ENCODE peak calls at places on chromosomes 1 and 21, in eight cellular contexts. One of them, this sample, is unnamed.

GRCh38 chr1:216183427-216183826 is 239.8 kb downstream of the USH2A start:
- DNase-seq in NCI-H460: peak; percentile 18
- DNase-seq in mucosa of descending colon: no peak
- DNase-seq in stimulated activated CD8-positive, alpha-beta memory T cell treated with anti-CD3 and anti-CD28 coated beads, Interleukin-4, amount 100 ng/mL, for 1 hour: no peak
- DNase-seq in fibroblast of the aortic adventitia: no peak
- DNase-seq in AG09309: no peak
- DNase-seq in activated CD4-positive, alpha-beta T cell treated with anti-CD3 and anti-CD28 coated beads, Interleukin-2, amount 50 U/mL, for 4 hours: no peak
- DNase-seq in vagina: no peak
- DNase-seq in this sample: no peak

GRCh38 chr21:34909492-34910292 is 139.4 kb downstream of the RUNX1 start:
- DNase-seq in NCI-H460: no peak
- DNase-seq in mucosa of descending colon: no peak
- DNase-seq in stimulated activated CD8-positive, alpha-beta memory T cell treated with anti-CD3 and anti-CD28 coated beads, Interleukin-4, amount 100 ng/mL, for 1 hour: no peak
- DNase-seq in fibroblast of the aortic adventitia: peak; percentile 62
- DNase-seq in AG09309: no peak
- DNase-seq in activated CD4-positive, alpha-beta T cell treated with anti-CD3 and anti-CD28 coated beads, Interleukin-2, amount 50 U/mL, for 4 hours: no peak
- DNase-seq in vagina: peak; percentile 34
- DNase-seq in this sample: no peak

GRCh38 chr1:212514056-212514614 is 81.4 kb downstream of the NENF start:
- DNase-seq in NCI-H460: peak; percentile 37
- DNase-seq in mucosa of descending colon: peak; percentile 80
- DNase-seq in stimulated activated CD8-positive, alpha-beta memory T cell treated with anti-CD3 and anti-CD28 coated beads, Interleukin-4, amount 100 ng/mL, for 1 hour: no peak
- DNase-seq in fibroblast of the aortic adventitia: peak; percentile 15
- DNase-seq in AG09309: no peak
- DNase-seq in activated CD4-positive, alpha-beta T cell treated with anti-CD3 and anti-CD28 coated beads, Interleukin-2, amount 50 U/mL, for 4 hours: no peak
- DNase-seq in vagina: no peak
- DNase-seq in this sample: no peak

GRCh38 chr1:76269175-76269574 is 194.6 kb downstream of the ST6GALNAC3 start:
- DNase-seq in NCI-H460: peak; percentile 26
- DNase-seq in mucosa of descending colon: peak; percentile 7
- DNase-seq in stimulated activated CD8-positive, alpha-beta memory T cell treated with anti-CD3 and anti-CD28 coated beads, Interleukin-4, amount 100 ng/mL, for 1 hour: no peak
- DNase-seq in fibroblast of the aortic adventitia: peak; percentile 58
- DNase-seq in AG09309: no peak
- DNase-seq in activated CD4-positive, alpha-beta T cell treated with anti-CD3 and anti-CD28 coated beads, Interleukin-2, amount 50 U/mL, for 4 hours: no peak
- DNase-seq in vagina: no peak
- DNase-seq in this sample: peak; percentile 14

GRCh38 chr1:93616221-93616995 is 65.2 kb downstream of the BCAR3 start:
- DNase-seq in NCI-H460: peak; percentile 18
- DNase-seq in mucosa of descending colon: peak; percentile 68
- DNase-seq in stimulated activated CD8-positive, alpha-beta memory T cell treated with anti-CD3 and anti-CD28 coated beads, Interleukin-4, amount 100 ng/mL, for 1 hour: no peak
- DNase-seq in fibroblast of the aortic adventitia: peak; percentile 61
- DNase-seq in AG09309: no peak
- DNase-seq in activated CD4-positive, alpha-beta T cell treated with anti-CD3 and anti-CD28 coated beads, Interleukin-2, amount 50 U/mL, for 4 hours: no peak
- DNase-seq in vagina: no peak
- DNase-seq in this sample: no peak

GRCh38 chr1:22791736-22792325 is 81.2 kb downstream of the EPHB2 start:
- DNase-seq in NCI-H460: no peak
- DNase-seq in mucosa of descending colon: no peak
- DNase-seq in stimulated activated CD8-positive, alpha-beta memory T cell treated with anti-CD3 and anti-CD28 coated beads, Interleukin-4, amount 100 ng/mL, for 1 hour: no peak
- DNase-seq in fibroblast of the aortic adventitia: peak; percentile 33
- DNase-seq in AG09309: no peak
- DNase-seq in activated CD4-positive, alpha-beta T cell treated with anti-CD3 and anti-CD28 coated beads, Interleukin-2, amount 50 U/mL, for 4 hours: no peak
- DNase-seq in vagina: no peak
- DNase-seq in this sample: no peak

GRCh38 chr1:53567458-53568250 is 108.5 kb downstream of the DMRTB1 start:
- DNase-seq in NCI-H460: no peak
- DNase-seq in mucosa of descending colon: no peak
- DNase-seq in stimulated activated CD8-positive, alpha-beta memory T cell treated with anti-CD3 and anti-CD28 coated beads, Interleukin-4, amount 100 ng/mL, for 1 hour: no peak
- DNase-seq in fibroblast of the aortic adventitia: no peak
- DNase-seq in AG09309: no peak
- DNase-seq in activated CD4-positive, alpha-beta T cell treated with anti-CD3 and anti-CD28 coated beads, Interleukin-2, amount 50 U/mL, for 4 hours: no peak
- DNase-seq in vagina: no peak
- DNase-seq in this sample: no peak

GRCh38 chr1:160726498-160727391 is 12.3 kb upstream of the SLAMF7 start:
- DNase-seq in NCI-H460: peak; percentile 78
- DNase-seq in mucosa of descending colon: peak; percentile 68
- DNase-seq in stimulated activated CD8-positive, alpha-beta memory T cell treated with anti-CD3 and anti-CD28 coated beads, Interleukin-4, amount 100 ng/mL, for 1 hour: no peak
- DNase-seq in fibroblast of the aortic adventitia: peak; percentile 73
- DNase-seq in AG09309: no peak
- DNase-seq in activated CD4-positive, alpha-beta T cell treated with anti-CD3 and anti-CD28 coated beads, Interleukin-2, amount 50 U/mL, for 4 hours: peak; percentile 49
- DNase-seq in vagina: no peak
- DNase-seq in this sample: peak; percentile 4

GRCh38 chr1:238485062-238485905 is 594.6 kb upstream of the ZP4 start:
- DNase-seq in NCI-H460: peak; percentile 80
- DNase-seq in mucosa of descending colon: peak; percentile 10
- DNase-seq in stimulated activated CD8-positive, alpha-beta memory T cell treated with anti-CD3 and anti-CD28 coated beads, Interleukin-4, amount 100 ng/mL, for 1 hour: no peak
- DNase-seq in fibroblast of the aortic adventitia: peak; percentile 60
- DNase-seq in AG09309: peak; percentile 78
- DNase-seq in activated CD4-positive, alpha-beta T cell treated with anti-CD3 and anti-CD28 coated beads, Interleukin-2, amount 50 U/mL, for 4 hours: no peak
- DNase-seq in vagina: no peak
- DNase-seq in this sample: no peak

GRCh38 chr1:91885331-91885715 is 628 bp downstream of the TGFBR3 start:
- DNase-seq in NCI-H460: no peak
- DNase-seq in mucosa of descending colon: peak; percentile 40
- DNase-seq in stimulated activated CD8-positive, alpha-beta memory T cell treated with anti-CD3 and anti-CD28 coated beads, Interleukin-4, amount 100 ng/mL, for 1 hour: no peak
- DNase-seq in fibroblast of the aortic adventitia: no peak
- DNase-seq in AG09309: no peak
- DNase-seq in activated CD4-positive, alpha-beta T cell treated with anti-CD3 and anti-CD28 coated beads, Interleukin-2, amount 50 U/mL, for 4 hours: no peak
- DNase-seq in vagina: no peak
- DNase-seq in this sample: no peak

GRCh38 chr21:46171585-46171984 is 12.7 kb downstream of the SPATC1L start:
- DNase-seq in NCI-H460: no peak
- DNase-seq in mucosa of descending colon: no peak
- DNase-seq in stimulated activated CD8-positive, alpha-beta memory T cell treated with anti-CD3 and anti-CD28 coated beads, Interleukin-4, amount 100 ng/mL, for 1 hour: no peak
- DNase-seq in fibroblast of the aortic adventitia: peak; percentile 50
- DNase-seq in AG09309: no peak
- DNase-seq in activated CD4-positive, alpha-beta T cell treated with anti-CD3 and anti-CD28 coated beads, Interleukin-2, amount 50 U/mL, for 4 hours: no peak
- DNase-seq in vagina: no peak
- DNase-seq in this sample: no peak

GRCh38 chr1:59150537-59151386 is 146.1 kb upstream of the FGGY start:
- DNase-seq in NCI-H460: peak; percentile 31
- DNase-seq in mucosa of descending colon: peak; percentile 33
- DNase-seq in stimulated activated CD8-positive, alpha-beta memory T cell treated with anti-CD3 and anti-CD28 coated beads, Interleukin-4, amount 100 ng/mL, for 1 hour: no peak
- DNase-seq in fibroblast of the aortic adventitia: peak; percentile 99
- DNase-seq in AG09309: peak; percentile 98
- DNase-seq in activated CD4-positive, alpha-beta T cell treated with anti-CD3 and anti-CD28 coated beads, Interleukin-2, amount 50 U/mL, for 4 hours: no peak
- DNase-seq in vagina: no peak
- DNase-seq in this sample: peak; percentile 98